ENCODE peak calls at places on chromosomes 6 and 20, in five cellular contexts. Q is effector CD4-positive, alpha-beta T cell; C is dermis blood vessel endothelial cell; W is stimulated activated CD4-positive, alpha-beta T cell treated with anti-CD3 and anti-CD28 coated beads, Interleukin-15, amount 100 ng/mL, for 1 hour; I is pulmonary artery endothelial cell. L is an unnamed sample.

GRCh38 chr6:7052441-7052936 is 55.3 kb upstream of the RREB1 start:
- DNase-seq in Q (no peak), C (peak; percentile 18), I (no peak), W (no peak), L (peak; percentile 10)

GRCh38 chr6:5023923-5024322 is 20.1 kb upstream of the RPP40 start:
- DNase-seq in C (no peak), Q (no peak), I (no peak), W (no peak), L (no peak)

GRCh38 chr6:30195951-30196350 is 17.3 kb downstream of the TRIM26 start:
- DNase-seq in C (no peak), Q (no peak), I (no peak), W (no peak), L (no peak)

GRCh38 chr6:136823128-136823660 is 802 bp downstream of the PEX7 start:
- DNase-seq in C (no peak), Q (peak; percentile 4), W (no peak), I (no peak), L (no peak)

GRCh38 chr6:130720076-130720475 is 107.1 kb upstream of the SMLR1 start:
- DNase-seq in Q (no peak), I (no peak), C (no peak), W (no peak), L (no peak)

GRCh38 chr6:106089981-106090380 is 3.8 kb downstream of the PRDM1 start:
- DNase-seq in I (no peak), Q (no peak), W (no peak), C (peak; percentile 25), L (no peak)

GRCh38 chr20:30811896-30812671 is 445.4 kb upstream of the DEFB115 start:
- DNase-seq in W (no peak), I (no peak), Q (no peak), C (peak; percentile 23), L (no peak)

GRCh38 chr6:35170166-35170565 is 29.0 kb upstream of the TCP11 start:
- DNase-seq in W (no peak), I (no peak), C (no peak), Q (no peak), L (no peak)

GRCh38 chr20:37775200-37775599 is 81.4 kb downstream of the CTNNBL1 start:
- DNase-seq in Q (no peak), C (no peak), I (no peak), W (no peak), L (no peak)

GRCh38 chr6:104573372-104573771 is 286.3 kb downstream of the HACE1 start:
- DNase-seq in C (no peak), I (no peak), Q (no peak), W (no peak), L (peak; percentile 20)

GRCh38 chr6:42441661-42442081 is 10.1 kb downstream of the TRERF1 start:
- DNase-seq in W (no peak), Q (no peak), C (no peak), I (no peak), L (no peak)

GRCh38 chr20:35699914-35700624 is 864 bp downstream of the ROMO1 start:
- DNase-seq in C (no peak), W (no peak), I (no peak), Q (no peak), L (no peak)

GRCh38 chr6:96460052-96460700 is 61.4 kb upstream of the UFL1 start:
- DNase-seq in Q (no peak), I (no peak), W (no peak), C (no peak), L (no peak)

GRCh38 chr20:1651268-1651667 is 6.3 kb downstream of the SIRPG start:
- DNase-seq in Q (no peak), I (no peak), C (no peak), W (no peak), L (no peak)

GRCh38 chr6:1378224-1379025 is 11.0 kb upstream of the FOXF2 start:
- DNase-seq in Q (no peak), W (no peak), I (no peak), C (no peak), L (no peak)

GRCh38 chr6:126444874-126445273 is 105.0 kb downstream of the CENPW start:
- DNase-seq in W (no peak), C (no peak), I (no peak), Q (no peak), L (no peak)